ENCODE peak calls at places on chromosomes 1 and 21, in seven cellular contexts. P is stimulated activated CD4-positive, alpha-beta T cell treated with anti-CD3 and anti-CD28 coated beads, Interleukin-15, amount 100 ng/mL, for 1 hour; Z is right cardiac atrium; D is SJSA1; N is HS-27A; W is fibroblast of lung; V is AG08395. U is an unnamed sample.

GRCh38 chr1:165543651-165544452 is at the start of gene LRRC52:
- DNase-seq in N (no peak), W (no peak), D (no peak), Z (peak), P (no peak), V (no peak), U (no peak)

GRCh38 chr1:1119272-1119890 is 3.5 kb upstream of the C1orf159 start:
- DNase-seq in D (no peak), W (no peak), V (no peak), Z (no peak), N (no peak), P (no peak), U (no peak)

GRCh38 chr1:69707103-69707502 is 139.4 kb downstream of the LRRC7 start:
- DNase-seq in P (no peak), D (no peak), W (no peak), N (no peak), Z (no peak), V (no peak), U (no peak)

GRCh38 chr1:184903111-184903692 is 71.1 kb downstream of the NIBAN1 start:
- DNase-seq in V (no peak), N (no peak), P (no peak), W (no peak), Z (no peak), D (no peak), U (no peak)

GRCh38 chr1:234608720-234609527 is 1.1 kb downstream of the IRF2BP2 start:
- DNase-seq in Z (peak), W (peak), P (peak), V (no peak), N (no peak), D (peak), U (no peak)

GRCh38 chr1:4108741-4109625 is 208.9 kb upstream of the C1orf174 start:
- DNase-seq in D (no peak), N (no peak), V (no peak), P (no peak), W (no peak), Z (peak), U (no peak)

GRCh38 chr1:177571076-177571475 is 398.8 kb downstream of the SEC16B start:
- DNase-seq in P (no peak), V (no peak), W (no peak), Z (no peak), D (no peak), N (no peak), U (no peak)

GRCh38 chr1:207054476-207054875 is 1.4 kb downstream of the PFKFB2 start:
- DNase-seq in N (no peak), W (no peak), P (no peak), Z (no peak), V (no peak), D (no peak), U (no peak)

GRCh38 chr21:38289697-38290096 is 32.9 kb downstream of the KCNJ15 start:
- DNase-seq in P (no peak), V (peak), W (peak), D (peak), N (peak), Z (peak), U (no peak)

GRCh38 chr1:94743866-94744265 is 76.3 kb upstream of the SLC44A3 start:
- DNase-seq in P (no peak), D (peak), V (no peak), W (peak), N (no peak), Z (no peak), U (no peak)

GRCh38 chr1:111620412-111620971 is 903 bp downstream of the RAP1A start:
- DNase-seq in D (no peak), V (peak), N (no peak), W (peak), Z (no peak), P (no peak), U (no peak)

GRCh38 chr21:38542263-38542662 is 44.0 kb upstream of the ERG start:
- DNase-seq in V (no peak), Z (no peak), N (no peak), D (no peak), W (no peak), P (no peak), U (no peak)

GRCh38 chr1:7781923-7782495 is 2.1 kb upstream of the PER3 start:
- DNase-seq in P (no peak), Z (peak), W (no peak), N (no peak), D (no peak), V (no peak), U (no peak)

GRCh38 chr1:40059960-40060337 is 19.4 kb downstream of the CAP1 start:
- DNase-seq in N (no peak), Z (no peak), V (no peak), W (no peak), P (no peak), D (no peak), U (peak)

GRCh38 chr1:234925440-234926251 is 203.0 kb downstream of the TOMM20 start:
- DNase-seq in P (no peak), W (peak), N (peak), V (peak), D (peak), Z (no peak), U (no peak)

GRCh38 chr1:89908993-89909436 is 85.9 kb upstream of the ZNF326 start:
- DNase-seq in V (peak), D (no peak), N (no peak), P (no peak), Z (no peak), W (peak), U (no peak)

GRCh38 chr1:153515504-153516394 is 20.0 kb downstream of the S100A6 start:
- DNase-seq in D (no peak), P (no peak), V (no peak), W (no peak), Z (no peak), N (no peak), U (no peak)

GRCh38 chr1:40014253-40014706 is 26.2 kb upstream of the CAP1 start:
- DNase-seq in P (no peak), V (no peak), D (no peak), W (no peak), N (no peak), Z (no peak), U (peak)

GRCh38 chr1:61202854-61203603 is 120.7 kb downstream of the NFIA start:
- DNase-seq in D (no peak), V (no peak), W (peak), N (no peak), Z (no peak), P (no peak), U (no peak)

GRCh38 chr1:7470904-7471638 is 300.0 kb upstream of the VAMP3 start:
- DNase-seq in V (peak), Z (peak), D (peak), P (no peak), W (peak), N (peak), U (no peak)

GRCh38 chr1:177227978-177228720 is 57.4 kb downstream of the BRINP2 start:
- DNase-seq in D (no peak), P (no peak), Z (no peak), V (no peak), W (no peak), N (no peak), U (no peak)

GRCh38 chr1:77288275-77288674 is 6.5 kb downstream of the AK5 start:
- DNase-seq in N (no peak), P (no peak), W (peak), V (no peak), Z (no peak), D (no peak), U (no peak)

GRCh38 chr1:52159033-52159789 is 17.3 kb downstream of the ZFYVE9 start:
- DNase-seq in D (no peak), V (peak), W (peak), P (no peak), N (no peak), Z (no peak), U (no peak)

GRCh38 chr1:29900727-29901126 is 664.4 kb downstream of the PTPRU start:
- DNase-seq in Z (peak), N (no peak), D (no peak), W (no peak), V (no peak), P (no peak), U (no peak)

GRCh38 chr1:209621741-209622655 is 30.2 kb downstream of the LAMB3 start:
- DNase-seq in P (no peak), W (no peak), N (no peak), D (no peak), V (no peak), Z (no peak), U (no peak)

GRCh38 chr1:167738158-167738557 is 16.4 kb downstream of the MPZL1 start:
- DNase-seq in N (no peak), D (no peak), Z (no peak), V (no peak), W (no peak), P (no peak), U (no peak)

GRCh38 chr1:47796626-47797025 is 200.6 kb downstream of the TRABD2B start:
- DNase-seq in N (no peak), D (no peak), P (no peak), W (no peak), V (no peak), Z (no peak), U (no peak)

GRCh38 chr1:201357636-201358348 is 19.7 kb downstream of the TNNT2 start:
- DNase-seq in N (no peak), D (no peak), W (no peak), V (no peak), Z (no peak), P (no peak), U (no peak)

U was measured in Jurkat, Clone E6-1.